ENCODE peak calls at places on chromosomes 5 and 9, in seven cellular contexts. K is fibroblast of pulmonary artery, O is prostate gland, N is tibial nerve, J is AG04450, W is AG10803, Q is bronchial epithelial cell. A is an unnamed sample.

GRCh38 chr5:13591621-13592020 is 352.9 kb downstream of the DNAH5 start:
- DNase-seq in J (peak), Q (peak), N (no peak), K (peak), W (peak), O (no peak), A (no peak)

GRCh38 chr5:140800816-140801493 is at the start of gene PCDHA3:
- DNase-seq in W (peak), Q (peak), K (peak), N (peak), O (no peak), J (no peak), A (no peak)

GRCh38 chr5:12615141-12615820 is 711.0 kb upstream of the CTNND2 start:
- DNase-seq in O (no peak), Q (no peak), W (no peak), J (no peak), K (no peak), N (no peak), A (no peak)

GRCh38 chr9:75602074-75602473 is 288.4 kb upstream of the PCSK5 start:
- DNase-seq in O (no peak), J (no peak), K (no peak), Q (no peak), W (no peak), N (no peak), A (no peak)

GRCh38 chr9:4228606-4229005 is 71.3 kb downstream of the GLIS3 start:
- DNase-seq in J (no peak), N (no peak), W (peak), K (peak), O (no peak), Q (peak), A (no peak)

GRCh38 chr9:93633492-93634221 is 57.3 kb downstream of the PHF2 start:
- DNase-seq in K (no peak), W (no peak), Q (no peak), O (no peak), J (no peak), N (no peak), A (no peak)

GRCh38 chr5:133322743-133323142 is 270.9 kb downstream of the HSPA4 start:
- DNase-seq in Q (no peak), O (no peak), N (no peak), J (no peak), K (no peak), W (no peak), A (no peak)

GRCh38 chr5:37055383-37055990 is 178.9 kb downstream of the NIPBL start:
- DNase-seq in K (no peak), O (no peak), N (no peak), Q (peak), J (no peak), W (no peak), A (no peak)

GRCh38 chr9:70136632-70137031 is 93.0 kb downstream of the MAMDC2 start:
- DNase-seq in J (no peak), Q (peak), K (peak), O (no peak), N (no peak), W (peak), A (no peak)

GRCh38 chr5:138275379-138275782 is 960 bp upstream of the GFRA3 start:
- DNase-seq in K (no peak), Q (no peak), J (no peak), W (no peak), N (no peak), O (no peak), A (no peak)

GRCh38 chr5:147631428-147631985 is 121.6 kb upstream of the DPYSL3 start:
- DNase-seq in Q (no peak), K (no peak), J (no peak), W (no peak), O (no peak), N (no peak), A (no peak)

GRCh38 chr5:61228229-61228628 is 66.0 kb upstream of the SMIM15 start:
- DNase-seq in N (no peak), Q (no peak), W (no peak), O (no peak), K (no peak), J (no peak), A (no peak)

GRCh38 chr5:38591450-38591849 is 35.0 kb upstream of the LIFR start:
- DNase-seq in Q (no peak), O (no peak), N (no peak), W (peak), J (no peak), K (no peak), A (no peak)

GRCh38 chr9:132125944-132126720 is 35.7 kb upstream of the NTNG2 start:
- DNase-seq in J (no peak), N (no peak), O (no peak), Q (no peak), K (no peak), W (no peak), A (no peak)

GRCh38 chr9:105413486-105414068 is 34.3 kb upstream of the FSD1L start:
- DNase-seq in W (peak), J (no peak), K (peak), O (no peak), Q (peak), N (peak), A (no peak)

GRCh38 chr5:55096860-55097259 is 5.6 kb upstream of the GZMA start:
- DNase-seq in J (no peak), O (no peak), W (no peak), Q (no peak), N (no peak), K (no peak), A (no peak)

GRCh38 chr5:5968981-5969380 is 409.4 kb downstream of the MED10 start:
- DNase-seq in J (no peak), K (no peak), W (no peak), N (no peak), O (no peak), Q (no peak), A (no peak)

GRCh38 chr5:594241-594860 is 17.8 kb upstream of the CEP72 start:
- DNase-seq in O (no peak), W (no peak), J (no peak), Q (no peak), K (no peak), N (no peak), A (peak)

GRCh38 chr5:94021246-94021645 is 279.8 kb upstream of the POU5F2 start:
- DNase-seq in O (no peak), N (no peak), Q (peak), J (no peak), W (peak), K (peak), A (no peak)

GRCh38 chr5:93580387-93581100 is 475 bp downstream of the NR2F1-AS1 start:
- DNase-seq in O (no peak), N (no peak), W (peak), K (peak), J (no peak), Q (no peak), A (no peak)

GRCh38 chr5:81233080-81233634 is at the start of gene CKMT2:
- DNase-seq in N (peak), O (peak), K (peak), J (no peak), Q (no peak), W (peak), A (no peak)

GRCh38 chr5:159359408-159359807 is 29.1 kb upstream of the IL12B start:
- DNase-seq in N (no peak), Q (no peak), J (no peak), W (no peak), K (no peak), O (no peak), A (no peak)

GRCh38 chr9:135225619-135226228 is 138.3 kb downstream of the OLFM1 start:
- DNase-seq in J (no peak), Q (no peak), N (no peak), K (no peak), O (no peak), W (no peak), A (peak)
- H3K4me3 ChIP-seq in J (no peak), Q (no peak), N (no peak), K (no peak), O (no peak), W (no peak), A (no peak)

GRCh38 chr9:88742483-88742882 is 207.5 kb downstream of the NXNL2 start:
- DNase-seq in J (no peak), O (no peak), W (peak), K (peak), Q (no peak), N (peak), A (no peak)

GRCh38 chr9:88738708-88739107 is 203.7 kb downstream of the NXNL2 start:
- DNase-seq in K (peak), Q (no peak), O (no peak), J (no peak), W (peak), N (no peak), A (no peak)

GRCh38 chr9:88740844-88741243 is 205.9 kb downstream of the NXNL2 start:
- DNase-seq in W (no peak), N (no peak), K (no peak), J (no peak), O (no peak), Q (no peak), A (no peak)

GRCh38 chr9:88739373-88739772 is 204.4 kb downstream of the NXNL2 start:
- DNase-seq in Q (no peak), W (no peak), J (no peak), O (no peak), K (no peak), N (no peak), A (no peak)

DNA sequence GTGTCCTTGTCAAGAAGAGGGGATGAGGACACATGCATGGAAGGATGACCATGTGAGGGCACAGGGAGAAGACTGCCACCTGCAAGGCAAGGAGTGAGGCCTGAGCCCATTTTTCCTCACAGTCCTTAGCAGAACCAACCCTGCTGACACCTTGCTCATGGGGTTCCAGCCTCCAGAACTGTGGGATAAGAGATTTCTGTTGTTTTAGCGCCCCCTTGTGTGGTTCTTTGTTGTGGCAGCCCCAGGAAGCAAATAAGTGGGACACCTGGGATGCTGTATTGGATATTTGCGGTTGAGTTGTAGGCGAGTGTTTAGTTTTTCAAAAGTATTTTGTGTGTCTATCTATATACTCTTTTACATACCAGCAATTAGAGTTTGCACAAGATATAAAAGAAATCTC is 206.4 kb downstream of the NXNL2 start:
- DNase-seq in W (no peak), J (no peak), K (peak), N (no peak), Q (no peak), O (no peak), A (no peak)
- TF ChIP-seq CTCF in W (peak), J (peak), K (peak), N (no peak), Q (peak), O (no peak), A (no peak)

GRCh38 chr5:153891394-153891793 is 147.3 kb downstream of the FAM114A2 start:
- DNase-seq in W (no peak), Q (no peak), O (no peak), J (no peak), N (no peak), K (no peak), A (no peak)

GRCh38 chr5:153893809-153894208 is 144.9 kb downstream of the FAM114A2 start:
- DNase-seq in Q (no peak), N (no peak), O (no peak), K (no peak), J (no peak), W (no peak), A (no peak)

GRCh38 chr5:153895266-153895665 is 143.4 kb downstream of the FAM114A2 start:
- DNase-seq in N (no peak), O (no peak), Q (no peak), W (no peak), J (no peak), K (no peak), A (no peak)

GRCh38 chr5:153896701-153897100 is 142.0 kb downstream of the FAM114A2 start:
- DNase-seq in W (peak), O (no peak), J (peak), Q (peak), N (peak), K (peak), A (no peak)

GRCh38 chr5:153896117-153896516 is 142.6 kb downstream of the FAM114A2 start:
- DNase-seq in Q (peak), W (peak), J (no peak), O (no peak), N (no peak), K (peak), A (no peak)
- H3K4me3 ChIP-seq in Q (no peak), W (no peak), J (no peak), O (no peak), N (no peak), K (no peak), A (no peak)

GRCh38 chr5:79133121-79133656 is 21.6 kb downstream of the BHMT start:
- DNase-seq in J (peak), K (peak), N (no peak), O (no peak), W (peak), Q (peak), A (no peak)
- TF ChIP-seq CTCF in J (peak), K (peak), N (peak), O (peak), W (peak), Q (no peak), A (no peak)

GRCh38 chr5:171681061-171681460 is 104.6 kb upstream of the SMIM23 start:
- DNase-seq in Q (no peak), J (no peak), K (no peak), O (no peak), W (no peak), N (no peak), A (no peak)
- H3K4me3 ChIP-seq in Q (no peak), J (no peak), K (no peak), O (no peak), W (no peak), N (no peak), A (no peak)

DNA sequence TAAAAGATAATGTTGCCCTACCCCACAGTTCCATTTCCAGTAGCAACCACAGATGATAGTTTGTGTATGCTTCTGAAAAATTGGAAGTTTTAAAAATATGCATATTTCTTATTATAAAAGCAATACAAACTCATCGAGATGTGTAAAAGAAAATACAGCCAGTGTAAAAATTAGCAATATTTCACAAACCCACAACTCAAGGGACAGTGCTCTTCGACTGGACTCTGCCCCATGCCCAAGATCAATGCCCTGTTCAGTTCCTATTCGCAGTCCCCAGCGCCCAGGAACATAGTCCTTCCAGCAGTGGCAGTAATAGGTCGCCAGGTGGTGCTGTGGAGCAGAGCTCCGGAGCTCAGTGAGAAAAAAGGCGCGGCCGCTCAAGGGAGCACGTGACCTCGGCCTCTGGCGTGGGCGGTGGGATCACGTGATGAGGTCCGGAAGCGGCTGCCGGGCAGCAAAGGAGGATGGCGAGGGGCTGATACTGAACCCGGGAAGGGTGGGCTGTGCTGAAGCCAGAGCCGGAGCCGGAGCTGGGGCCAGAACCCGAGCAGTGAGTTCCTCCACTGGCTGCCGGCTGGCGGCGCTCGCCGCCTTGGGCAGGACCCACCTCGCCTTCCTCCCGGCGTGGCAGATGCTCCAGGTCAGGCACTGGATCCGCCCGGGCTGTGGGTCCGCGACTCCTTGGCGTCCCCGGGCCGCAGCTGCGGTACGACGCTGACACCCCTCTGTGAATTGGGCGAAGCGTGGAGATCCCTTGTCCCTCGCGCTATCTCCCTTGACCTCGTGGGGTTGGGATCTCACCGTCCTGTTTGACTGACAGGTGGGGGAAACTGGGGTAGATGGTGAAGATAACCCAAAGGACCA is at the start of gene SLC36A1:
- DNase-seq in K (peak), O (peak), J (peak), N (peak), Q (peak), W (peak), A (peak)
- TF ChIP-seq CTCF in K (peak), O (peak), J (peak), N (peak), Q (peak), W (peak), A (peak)